ENCODE peak calls at places on chromosomes 2 and 18, in nine cellular contexts. One of them, this sample, is unnamed.

GRCh38 chr18:73119574-73119973 is 251.8 kb upstream of the NETO1 start:
- DNase-seq in K562: no peak
- DNase-seq in ascending aorta: no peak
- DNase-seq in BJ: no peak
- DNase-seq in cardiac muscle cell: no peak
- DNase-seq in cardiac fibroblast: no peak
- DNase-seq in astrocyte of the spinal cord: no peak
- DNase-seq in brain microvascular endothelial cell: no peak
- DNase-seq in CD8-positive, alpha-beta T cell: no peak
- DNase-seq in this sample: no peak

GRCh38 chr2:429575-430254 is 141.8 kb upstream of the ALKAL2 start:
- DNase-seq in ascending aorta: no peak
- DNase-seq in brain microvascular endothelial cell: no peak
- DNase-seq in cardiac muscle cell: no peak
- DNase-seq in BJ: no peak
- DNase-seq in cardiac fibroblast: no peak
- DNase-seq in CD8-positive, alpha-beta T cell: peak; percentile 77
- DNase-seq in K562: no peak
- DNase-seq in astrocyte of the spinal cord: no peak
- DNase-seq in this sample: no peak

GRCh38 chr2:133718688-133719201 is 150.5 kb upstream of the NCKAP5 start:
- DNase-seq in brain microvascular endothelial cell: peak; percentile 89
- DNase-seq in K562: no peak
- DNase-seq in ascending aorta: no peak
- DNase-seq in astrocyte of the spinal cord: peak; percentile 88
- DNase-seq in cardiac fibroblast: peak; percentile 55
- DNase-seq in BJ: peak; percentile 66
- DNase-seq in cardiac muscle cell: no peak
- DNase-seq in CD8-positive, alpha-beta T cell: no peak
- DNase-seq in this sample: peak; percentile 88

GRCh38 chr2:70978388-70979357 is at the start of gene ANKRD53:
- DNase-seq in cardiac fibroblast: peak; percentile 56
- DNase-seq in K562: no peak
- DNase-seq in CD8-positive, alpha-beta T cell: peak; percentile 62
- DNase-seq in brain microvascular endothelial cell: no peak
- DNase-seq in ascending aorta: no peak
- DNase-seq in cardiac muscle cell: peak; percentile 61
- DNase-seq in BJ: no peak
- DNase-seq in astrocyte of the spinal cord: peak; percentile 13
- DNase-seq in this sample: no peak

GRCh38 chr2:200585730-200586643 is at the start of gene AOX1:
- DNase-seq in CD8-positive, alpha-beta T cell: peak; percentile 55
- DNase-seq in astrocyte of the spinal cord: peak; percentile 55
- DNase-seq in BJ: no peak
- DNase-seq in K562: no peak
- DNase-seq in ascending aorta: no peak
- DNase-seq in cardiac fibroblast: peak; percentile 78
- DNase-seq in brain microvascular endothelial cell: peak; percentile 18
- DNase-seq in cardiac muscle cell: peak; percentile 60
- DNase-seq in this sample: no peak

GRCh38 chr18:24763765-24764548 is 303.5 kb downstream of the HRH4 start:
- DNase-seq in CD8-positive, alpha-beta T cell: no peak
- DNase-seq in cardiac muscle cell: no peak
- DNase-seq in astrocyte of the spinal cord: no peak
- DNase-seq in K562: no peak
- DNase-seq in brain microvascular endothelial cell: no peak
- DNase-seq in cardiac fibroblast: peak; percentile 74
- DNase-seq in ascending aorta: no peak
- DNase-seq in BJ: peak; percentile 68
- DNase-seq in this sample: no peak

GRCh38 chr2:74512744-74513604 is 1.3 kb upstream of the TLX2 start:
- DNase-seq in brain microvascular endothelial cell: no peak
- DNase-seq in CD8-positive, alpha-beta T cell: no peak
- DNase-seq in astrocyte of the spinal cord: no peak
- DNase-seq in cardiac muscle cell: no peak
- DNase-seq in cardiac fibroblast: no peak
- DNase-seq in K562: no peak
- DNase-seq in BJ: no peak
- DNase-seq in ascending aorta: no peak
- DNase-seq in this sample: no peak

GRCh38 chr2:149534674-149535073 is 52.9 kb downstream of the MMADHC start:
- DNase-seq in cardiac muscle cell: no peak
- DNase-seq in ascending aorta: no peak
- DNase-seq in cardiac fibroblast: no peak
- DNase-seq in astrocyte of the spinal cord: no peak
- DNase-seq in brain microvascular endothelial cell: no peak
- DNase-seq in CD8-positive, alpha-beta T cell: no peak
- DNase-seq in BJ: no peak
- DNase-seq in K562: no peak
- DNase-seq in this sample: no peak

GRCh38 chr2:207503234-207503633 is 26.5 kb upstream of the CREB1 start:
- DNase-seq in CD8-positive, alpha-beta T cell: no peak
- DNase-seq in brain microvascular endothelial cell: peak; percentile 88
- DNase-seq in cardiac fibroblast: peak; percentile 75
- DNase-seq in K562: peak; percentile 67
- DNase-seq in cardiac muscle cell: peak; percentile 11
- DNase-seq in ascending aorta: no peak
- DNase-seq in BJ: no peak
- DNase-seq in astrocyte of the spinal cord: peak; percentile 77
- DNase-seq in this sample: no peak

GRCh38 chr2:20723543-20723942 is 56.6 kb downstream of the GDF7 start:
- DNase-seq in ascending aorta: no peak
- DNase-seq in cardiac muscle cell: no peak
- DNase-seq in brain microvascular endothelial cell: peak; percentile 29
- DNase-seq in K562: no peak
- DNase-seq in astrocyte of the spinal cord: peak; percentile 46
- DNase-seq in cardiac fibroblast: no peak
- DNase-seq in BJ: peak; percentile 58
- DNase-seq in CD8-positive, alpha-beta T cell: no peak
- DNase-seq in this sample: no peak

GRCh38 chr2:105754011-105754410 is 9.3 kb downstream of the NCK2 start:
- DNase-seq in cardiac muscle cell: no peak
- DNase-seq in astrocyte of the spinal cord: no peak
- DNase-seq in cardiac fibroblast: no peak
- DNase-seq in brain microvascular endothelial cell: no peak
- DNase-seq in CD8-positive, alpha-beta T cell: peak; percentile 71
- DNase-seq in K562: no peak
- DNase-seq in ascending aorta: no peak
- DNase-seq in BJ: no peak
- DNase-seq in this sample: no peak

GRCh38 chr2:120709608-120710041 is 26.0 kb upstream of the GLI2 start:
- DNase-seq in astrocyte of the spinal cord: no peak
- DNase-seq in ascending aorta: no peak
- DNase-seq in CD8-positive, alpha-beta T cell: no peak
- DNase-seq in BJ: no peak
- DNase-seq in brain microvascular endothelial cell: no peak
- DNase-seq in cardiac fibroblast: no peak
- DNase-seq in K562: no peak
- DNase-seq in cardiac muscle cell: no peak
- DNase-seq in this sample: no peak

GRCh38 chr18:74497778-74498177 is 1.6 kb downstream of the CNDP2 start:
- DNase-seq in astrocyte of the spinal cord: no peak
- DNase-seq in ascending aorta: no peak
- DNase-seq in CD8-positive, alpha-beta T cell: no peak
- DNase-seq in BJ: no peak
- DNase-seq in cardiac muscle cell: no peak
- DNase-seq in brain microvascular endothelial cell: no peak
- DNase-seq in cardiac fibroblast: no peak
- DNase-seq in K562: no peak
- DNase-seq in this sample: no peak

GRCh38 chr18:59357928-59358327 is 1.1 kb downstream of the LMAN1 start:
- DNase-seq in CD8-positive, alpha-beta T cell: no peak
- DNase-seq in BJ: peak; percentile 22
- DNase-seq in cardiac muscle cell: peak; percentile 10
- DNase-seq in cardiac fibroblast: peak; percentile 63
- DNase-seq in K562: peak; percentile 28
- DNase-seq in astrocyte of the spinal cord: peak; percentile 77
- DNase-seq in ascending aorta: no peak
- DNase-seq in brain microvascular endothelial cell: peak; percentile 77
- DNase-seq in this sample: no peak

GRCh38 chr2:49289711-49290110 is 135.4 kb upstream of the FSHR start:
- DNase-seq in astrocyte of the spinal cord: no peak
- DNase-seq in cardiac fibroblast: no peak
- DNase-seq in CD8-positive, alpha-beta T cell: no peak
- DNase-seq in brain microvascular endothelial cell: no peak
- DNase-seq in ascending aorta: no peak
- DNase-seq in BJ: no peak
- DNase-seq in K562: no peak
- DNase-seq in cardiac muscle cell: no peak
- DNase-seq in this sample: no peak

GRCh38 chr2:9451231-9451630 is 23.1 kb upstream of the IAH1 start:
- DNase-seq in K562: no peak
- DNase-seq in cardiac fibroblast: no peak
- DNase-seq in BJ: no peak
- DNase-seq in brain microvascular endothelial cell: no peak
- DNase-seq in CD8-positive, alpha-beta T cell: no peak
- DNase-seq in ascending aorta: no peak
- DNase-seq in astrocyte of the spinal cord: no peak
- DNase-seq in cardiac muscle cell: no peak
- DNase-seq in this sample: no peak
- TF ChIP-seq CTCF in K562: no peak
- TF ChIP-seq CTCF in cardiac fibroblast: no peak
- TF ChIP-seq CTCF in BJ: no peak
- TF ChIP-seq CTCF in brain microvascular endothelial cell: no peak
- TF ChIP-seq CTCF in CD8-positive, alpha-beta T cell: no peak
- TF ChIP-seq CTCF in ascending aorta: no peak
- TF ChIP-seq CTCF in astrocyte of the spinal cord: no peak
- TF ChIP-seq CTCF in cardiac muscle cell: no peak
- TF ChIP-seq CTCF in this sample: no peak

DNA sequence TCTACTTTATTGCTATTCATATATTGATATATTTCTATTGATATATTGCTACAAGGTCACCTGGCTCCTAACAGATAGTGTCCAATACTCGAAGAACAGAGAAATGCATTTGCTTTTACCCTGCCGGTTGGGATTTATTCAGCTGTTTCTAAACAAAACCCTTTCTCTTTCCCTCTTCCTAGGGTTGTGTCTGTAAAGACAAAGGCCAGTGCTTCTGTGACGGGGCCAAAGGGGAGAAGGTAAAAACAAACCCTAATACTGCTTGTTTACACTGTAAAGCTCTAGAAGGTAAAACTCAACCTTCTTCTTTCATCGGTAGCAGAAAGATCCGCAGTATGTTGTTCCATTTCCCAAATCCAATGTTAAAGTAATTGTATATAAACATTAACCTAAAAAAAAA is 73.4 kb downstream of the COL4A3 start:
- DNase-seq in K562: no peak
- DNase-seq in astrocyte of the spinal cord: no peak
- DNase-seq in cardiac fibroblast: no peak
- DNase-seq in BJ: no peak
- DNase-seq in cardiac muscle cell: no peak
- DNase-seq in CD8-positive, alpha-beta T cell: no peak
- DNase-seq in brain microvascular endothelial cell: no peak
- DNase-seq in ascending aorta: no peak
- DNase-seq in this sample: no peak
- H3K4me3 ChIP-seq in K562: no peak overlapping the region
- H3K4me3 ChIP-seq in astrocyte of the spinal cord: no peak overlapping the region
- H3K4me3 ChIP-seq in cardiac fibroblast: no peak overlapping the region
- H3K4me3 ChIP-seq in BJ: no peak overlapping the region
- H3K4me3 ChIP-seq in cardiac muscle cell: no peak overlapping the region
- H3K4me3 ChIP-seq in CD8-positive, alpha-beta T cell: no peak overlapping the region
- H3K4me3 ChIP-seq in brain microvascular endothelial cell: no peak overlapping the region
- H3K4me3 ChIP-seq in ascending aorta: no peak overlapping the region
- H3K4me3 ChIP-seq in this sample: no peak overlapping the region

GRCh38 chr2:164841719-164842623 is at the start of gene COBLL1:
- DNase-seq in astrocyte of the spinal cord: peak; percentile 72
- DNase-seq in BJ: no peak
- DNase-seq in cardiac muscle cell: peak; percentile 87
- DNase-seq in cardiac fibroblast: peak; percentile 61
- DNase-seq in CD8-positive, alpha-beta T cell: no peak
- DNase-seq in ascending aorta: peak; percentile 16
- DNase-seq in K562: peak; percentile 48
- DNase-seq in brain microvascular endothelial cell: peak; percentile 56
- DNase-seq in this sample: peak; percentile 41

GRCh38 chr2:164839914-164840457 is 1.6 kb downstream of the COBLL1 start:
- DNase-seq in BJ: no peak
- DNase-seq in CD8-positive, alpha-beta T cell: no peak
- DNase-seq in ascending aorta: no peak
- DNase-seq in astrocyte of the spinal cord: peak; percentile 49
- DNase-seq in brain microvascular endothelial cell: peak; percentile 60
- DNase-seq in cardiac fibroblast: peak; percentile 23
- DNase-seq in K562: no peak
- DNase-seq in cardiac muscle cell: no peak
- DNase-seq in this sample: peak; percentile 32

GRCh38 chr2:164842624-164842966 is 972 bp upstream of the COBLL1 start:
- DNase-seq in BJ: no peak
- DNase-seq in ascending aorta: no peak
- DNase-seq in K562: no peak
- DNase-seq in astrocyte of the spinal cord: no peak
- DNase-seq in CD8-positive, alpha-beta T cell: no peak
- DNase-seq in cardiac fibroblast: no peak
- DNase-seq in cardiac muscle cell: no peak
- DNase-seq in brain microvascular endothelial cell: no peak
- DNase-seq in this sample: no peak

GRCh38 chr2:164840458-164840929 is 1.1 kb downstream of the COBLL1 start:
- DNase-seq in ascending aorta: no peak
- DNase-seq in brain microvascular endothelial cell: no peak
- DNase-seq in cardiac fibroblast: no peak
- DNase-seq in BJ: no peak
- DNase-seq in cardiac muscle cell: peak; percentile 19
- DNase-seq in CD8-positive, alpha-beta T cell: no peak
- DNase-seq in astrocyte of the spinal cord: no peak
- DNase-seq in K562: no peak
- DNase-seq in this sample: no peak

DNA sequence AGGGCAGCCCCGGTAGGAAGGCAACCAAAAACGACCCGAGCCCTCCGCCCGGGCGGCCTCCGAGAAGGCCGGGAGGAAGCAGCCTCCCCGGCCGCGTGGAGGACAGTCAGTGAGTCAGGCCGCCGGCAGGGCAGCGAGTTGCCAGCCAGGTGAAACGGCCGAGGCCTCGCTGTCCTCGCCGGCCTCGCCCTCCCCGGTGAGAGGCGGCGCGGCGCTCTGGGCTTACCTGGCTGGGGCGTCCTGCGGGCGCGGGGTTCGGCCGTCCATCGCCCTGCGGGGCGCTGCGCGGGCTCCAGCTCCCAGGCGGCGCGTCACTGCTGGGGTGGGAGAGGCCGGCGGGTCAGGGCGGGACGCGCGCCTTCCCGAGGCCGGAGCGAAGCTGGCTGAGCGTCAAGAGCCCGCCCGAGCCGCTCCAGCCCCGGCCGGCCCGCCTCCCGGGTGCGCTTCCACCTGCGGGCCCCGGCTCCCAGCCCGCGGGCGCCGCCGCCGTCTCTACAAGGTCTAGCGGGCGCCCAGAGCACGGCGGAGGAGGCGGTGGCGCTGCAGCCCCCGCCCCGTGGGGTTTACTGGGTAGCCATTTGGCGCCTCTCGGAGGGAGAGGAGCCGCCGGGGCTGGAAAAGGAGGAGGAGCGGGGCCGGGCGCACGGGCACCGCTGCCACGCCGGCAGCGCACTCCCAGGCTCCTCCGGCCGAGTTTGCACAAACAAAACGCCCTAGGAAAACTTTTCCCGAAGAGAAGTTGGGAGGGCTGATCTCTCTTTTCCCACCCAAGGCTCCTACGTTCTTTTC is 499 bp downstream of the COBLL1 start:
- DNase-seq in cardiac muscle cell: peak; percentile 93
- DNase-seq in brain microvascular endothelial cell: peak; percentile 45
- DNase-seq in cardiac fibroblast: peak; percentile 64
- DNase-seq in BJ: no peak
- DNase-seq in ascending aorta: no peak
- DNase-seq in K562: peak; percentile 34
- DNase-seq in CD8-positive, alpha-beta T cell: no peak
- DNase-seq in astrocyte of the spinal cord: peak; percentile 75
- DNase-seq in this sample: peak; percentile 11
- TF ChIP-seq CTCF in cardiac muscle cell: no peak
- TF ChIP-seq CTCF in brain microvascular endothelial cell: no peak
- TF ChIP-seq CTCF in cardiac fibroblast: peak; percentile 13
- TF ChIP-seq CTCF in BJ: no peak
- TF ChIP-seq CTCF in ascending aorta: peak; percentile 23
- TF ChIP-seq CTCF in K562: peak; percentile 32
- TF ChIP-seq CTCF in CD8-positive, alpha-beta T cell: no peak
- TF ChIP-seq CTCF in astrocyte of the spinal cord: peak; percentile 14
- TF ChIP-seq CTCF in this sample: peak; percentile 25

GRCh38 chr2:229269986-229270385 is 1.1 kb downstream of the PID1 start:
- DNase-seq in CD8-positive, alpha-beta T cell: no peak
- DNase-seq in cardiac muscle cell: no peak
- DNase-seq in BJ: no peak
- DNase-seq in astrocyte of the spinal cord: peak; percentile 9
- DNase-seq in brain microvascular endothelial cell: no peak
- DNase-seq in cardiac fibroblast: no peak
- DNase-seq in ascending aorta: no peak
- DNase-seq in K562: no peak
- DNase-seq in this sample: no peak
- H3K4me3 ChIP-seq in CD8-positive, alpha-beta T cell: no peak overlapping the region
- H3K4me3 ChIP-seq in cardiac muscle cell: no peak overlapping the region
- H3K4me3 ChIP-seq in BJ: peak overlapping the region; percentile 72
- H3K4me3 ChIP-seq in astrocyte of the spinal cord: peak overlapping the region; percentile 68
- H3K4me3 ChIP-seq in brain microvascular endothelial cell: no peak overlapping the region
- H3K4me3 ChIP-seq in cardiac fibroblast: peak overlapping the region; percentile 86
- H3K4me3 ChIP-seq in ascending aorta: peak overlapping the region; percentile 94
- H3K4me3 ChIP-seq in K562: no peak overlapping the region
- H3K4me3 ChIP-seq in this sample: peak overlapping the region; percentile 64